ENCODE peak calls at places on chromosomes 11 and 22, in ten cellular contexts. N is sigmoid colon; L is H9; I is CD4-positive, alpha-beta memory T cell; H is uterus; X is PC-3; V is stomach; A is endodermal cell; S is mesenchymal stem cell; O is heart left ventricle. W is an unnamed sample.
A peak's percentile ranks its signal among the peaks of the same experiment; 100 is the strongest.

GRCh38 chr11:86742436-86742805 is 57.9 kb upstream of the PRSS23 start:
- DNase-seq in I (no peak), X (peak; percentile 11), A (no peak), L (no peak), O (no peak), V (no peak), S (no peak), N (no peak), H (no peak), W (no peak)

GRCh38 chr11:124402326-124402922 is 3.6 kb upstream of the OR8B3 start:
- DNase-seq in H (no peak), N (no peak), I (peak; percentile 21), X (peak; percentile 95), V (peak; percentile 30), A (peak; percentile 81), S (peak; percentile 88), L (peak; percentile 64), O (peak; percentile 54), W (peak; percentile 54)

GRCh38 chr22:27545071-27545470 is 256.5 kb downstream of the MN1 start:
- DNase-seq in N (no peak), X (no peak), A (no peak), O (no peak), L (no peak), S (no peak), I (no peak), H (no peak), V (no peak), W (no peak)

GRCh38 chr11:103842191-103842590 is 194.2 kb upstream of the DDI1 start:
- DNase-seq in N (no peak), H (no peak), O (no peak), X (no peak), S (no peak), V (no peak), L (no peak), A (no peak), I (no peak), W (no peak)

GRCh38 chr11:17238377-17238776 is 30.6 kb upstream of the PIK3C2A start:
- DNase-seq in N (no peak), I (no peak), L (no peak), O (no peak), X (peak; percentile 33), S (no peak), A (no peak), H (no peak), V (peak; percentile 28), W (no peak)

GRCh38 chr11:119190531-119190930 is 5.3 kb downstream of the NHERF4 start:
- DNase-seq in L (no peak), I (no peak), V (no peak), A (peak; percentile 23), H (no peak), S (no peak), N (no peak), O (no peak), X (no peak), W (no peak)

GRCh38 chr11:115069599-115069998 is 391.3 kb downstream of the NXPE2 start:
- DNase-seq in H (no peak), L (no peak), A (no peak), N (no peak), X (no peak), I (no peak), O (no peak), S (no peak), V (no peak), W (no peak)

GRCh38 chr22:19680287-19680881 is 33.9 kb upstream of the SEPTIN5 start:
- DNase-seq in H (no peak), X (no peak), N (no peak), O (no peak), L (no peak), V (no peak), I (no peak), S (no peak), A (peak; percentile 35), W (no peak)

GRCh38 chr22:30270841-30271240 is 4.2 kb upstream of the OSM start:
- DNase-seq in N (peak; percentile 87), A (no peak), O (peak; percentile 78), H (no peak), L (no peak), V (peak; percentile 59), S (peak; percentile 66), I (no peak), X (no peak), W (peak; percentile 35)

GRCh38 chr11:9273430-9274336 is 8.5 kb upstream of the DENND5A start:
- DNase-seq in X (no peak), O (no peak), L (peak; percentile 6), S (peak; percentile 89), I (no peak), A (peak; percentile 22), H (no peak), V (no peak), N (no peak), W (no peak)

GRCh38 chr22:28031383-28031922 is 112.4 kb upstream of the PITPNB start:
- DNase-seq in O (no peak), I (no peak), V (no peak), A (no peak), N (no peak), H (no peak), X (no peak), L (no peak), S (no peak), W (no peak)

GRCh38 chr11:61754534-61755482 is 2.4 kb downstream of the MYRF start:
- DNase-seq in N (no peak), H (peak; percentile 84), L (no peak), I (no peak), V (peak; percentile 71), O (no peak), A (peak; percentile 76), S (peak; percentile 82), X (no peak), W (no peak)

GRCh38 chr22:27949421-27949820 is 30.4 kb upstream of the PITPNB start:
- DNase-seq in O (no peak), V (no peak), I (no peak), X (no peak), L (no peak), H (no peak), N (no peak), A (no peak), S (no peak), W (no peak)

GRCh38 chr11:85941380-85941973 is 86.3 kb downstream of the CCDC83 start:
- DNase-seq in H (peak; percentile 48), S (peak; percentile 62), O (peak; percentile 63), I (no peak), N (peak; percentile 77), V (peak; percentile 40), X (peak; percentile 59), L (peak; percentile 70), A (peak; percentile 83), W (peak; percentile 58)

GRCh38 chr11:122085264-122085663 is 30.8 kb downstream of the BLID start:
- DNase-seq in O (no peak), X (peak; percentile 71), I (no peak), A (no peak), L (no peak), H (no peak), V (no peak), N (no peak), S (peak; percentile 93), W (no peak)

GRCh38 chr11:68327586-68328370 is 15.4 kb downstream of the LRP5 start:
- DNase-seq in A (no peak), I (no peak), V (no peak), X (no peak), H (no peak), S (no peak), L (no peak), O (no peak), N (no peak), W (no peak)

GRCh38 chr11:60774726-60775125 is 10.4 kb upstream of the MS4A10 start:
- DNase-seq in X (no peak), I (no peak), L (no peak), H (no peak), V (no peak), S (no peak), O (no peak), N (no peak), A (no peak), W (no peak)

GRCh38 chr22:45969414-45969799 is 7.6 kb downstream of the WNT7B start:
- DNase-seq in A (peak; percentile 79), I (no peak), N (no peak), S (no peak), O (no peak), V (no peak), X (peak; percentile 58), H (no peak), L (peak; percentile 67), W (no peak)

GRCh38 chr22:45966892-45967365 is 10.0 kb downstream of the WNT7B start:
- DNase-seq in X (no peak), I (no peak), H (no peak), V (no peak), A (peak; percentile 60), O (no peak), S (no peak), N (no peak), L (no peak), W (no peak)

GRCh38 chr22:45966320-45966891 is 10.6 kb downstream of the WNT7B start:
- DNase-seq in S (no peak), N (no peak), A (no peak), H (no peak), X (no peak), O (no peak), L (no peak), V (no peak), I (no peak), W (no peak)

GRCh38 chr22:45968751-45969413 is 8.1 kb downstream of the WNT7B start:
- DNase-seq in L (no peak), A (no peak), N (no peak), S (peak; percentile 67), H (no peak), X (peak; percentile 94), O (no peak), I (no peak), V (no peak), W (no peak)

GRCh38 chr22:45968003-45968650 is 8.8 kb downstream of the WNT7B start:
- DNase-seq in I (no peak), L (no peak), O (no peak), A (no peak), X (no peak), N (no peak), S (peak; percentile 15), V (no peak), H (no peak), W (no peak)
- H3K27ac ChIP-seq in I (no peak overlapping the region), L (no peak overlapping the region), O (no peak overlapping the region), A (no peak overlapping the region), X (peak overlapping the region; percentile 73), N (no peak overlapping the region), S (peak overlapping the region; percentile 53), V (no peak overlapping the region), H (no peak overlapping the region), W (no peak overlapping the region)

GRCh38 chr11:47186076-47186936 is at the start of gene PACSIN3:
- DNase-seq in A (peak; percentile 87), H (no peak), S (peak; percentile 71), V (peak; percentile 69), N (peak; percentile 82), L (peak; percentile 58), X (peak; percentile 63), I (peak; percentile 15), O (peak; percentile 64), W (peak; percentile 64)
- H3K27ac ChIP-seq in A (peak within 1 kb of the TSS; percentile 44), H (peak within 1 kb of the TSS; percentile 96), S (peak within 1 kb of the TSS; percentile 71), V (peak within 1 kb of the TSS; percentile 86), N (peak within 1 kb of the TSS; percentile 88), L (no peak within 1 kb of the TSS), X (peak within 1 kb of the TSS; percentile 81), I (no peak within 1 kb of the TSS), O (peak within 1 kb of the TSS; percentile 92), W (peak within 1 kb of the TSS; percentile 96)

GRCh38 chr22:44312766-44313165 is at the start of gene SHISAL1:
- DNase-seq in L (no peak), A (no peak), I (no peak), S (peak; percentile 53), X (peak; percentile 18), V (no peak), O (no peak), N (no peak), H (peak; percentile 81), W (no peak)
- H3K27ac ChIP-seq in L (no peak within 1 kb of the TSS), A (no peak within 1 kb of the TSS), I (no peak within 1 kb of the TSS), S (no peak within 1 kb of the TSS), X (no peak within 1 kb of the TSS), V (peak within 1 kb of the TSS; percentile 2), O (no peak within 1 kb of the TSS), N (peak within 1 kb of the TSS; percentile 89), H (peak within 1 kb of the TSS; percentile 93), W (no peak within 1 kb of the TSS)

GRCh38 chr11:70610561-70610960 is 212.2 kb downstream of the CTTN start:
- DNase-seq in H (no peak), V (no peak), S (no peak), O (no peak), I (no peak), A (no peak), L (no peak), X (no peak), N (no peak), W (peak; percentile 24)
- H3K27ac ChIP-seq in H (no peak overlapping the region), V (no peak overlapping the region), S (no peak overlapping the region), O (no peak overlapping the region), I (no peak overlapping the region), A (peak overlapping the region; percentile 26), L (no peak overlapping the region), X (no peak overlapping the region), N (no peak overlapping the region), W (no peak overlapping the region)